ENCODE peak calls at places on chromosomes 7 and 10, in five cellular contexts. One of them, this sample, is unnamed. For H3K27me3 and H3K36me3, the result is how much of the 10 kb centered on the place peaks cover.

GRCh38 chr7:135147899-135148721 is at the start of gene TMEM140:
- DNase-seq in BE2C: no peak
- DNase-seq in neural progenitor cell: no peak
- DNase-seq in lung: no peak
- DNase-seq in testis: peak
- DNase-seq in this sample: peak

GRCh38 chr10:68992721-68993440 is 4.3 kb downstream of the KIFBP start:
- DNase-seq in testis: peak
- DNase-seq in neural progenitor cell: no peak
- DNase-seq in BE2C: no peak
- DNase-seq in lung: peak
- DNase-seq in this sample: no peak

GRCh38 chr10:71213127-71213616 is 802 bp downstream of the UNC5B start:
- DNase-seq in BE2C: peak
- DNase-seq in testis: peak
- DNase-seq in lung: peak
- DNase-seq in neural progenitor cell: peak
- DNase-seq in this sample: peak

GRCh38 chr7:6271091-6271658 is 1.2 kb downstream of the CYTH3 start:
- DNase-seq in testis: peak
- DNase-seq in lung: peak
- DNase-seq in neural progenitor cell: peak
- DNase-seq in BE2C: peak
- DNase-seq in this sample: peak

GRCh38 chr10:4527281-4527960 is 298.6 kb upstream of the AKR1E2 start:
- DNase-seq in BE2C: no peak
- DNase-seq in testis: no peak
- DNase-seq in neural progenitor cell: no peak
- DNase-seq in lung: no peak
- DNase-seq in this sample: no peak

GRCh38 chr10:24432478-24433416 is 223.8 kb downstream of the KIAA1217 start:
- DNase-seq in BE2C: no peak
- DNase-seq in neural progenitor cell: no peak
- DNase-seq in lung: no peak
- DNase-seq in testis: no peak
- DNase-seq in this sample: no peak

GRCh38 chr7:55192718-55193117 is 172.4 kb upstream of the LANCL2 start:
- DNase-seq in BE2C: peak
- DNase-seq in testis: no peak
- DNase-seq in lung: no peak
- DNase-seq in neural progenitor cell: no peak
- DNase-seq in this sample: no peak

GRCh38 chr10:92420554-92421275 is 129.7 kb downstream of the MARCHF5 start:
- DNase-seq in lung: no peak
- DNase-seq in neural progenitor cell: peak
- DNase-seq in testis: peak
- DNase-seq in BE2C: no peak
- DNase-seq in this sample: no peak

GRCh38 chr10:11793762-11794479 is 29.2 kb upstream of the PROSER2 start:
- DNase-seq in testis: no peak
- DNase-seq in BE2C: no peak
- DNase-seq in lung: no peak
- DNase-seq in neural progenitor cell: no peak
- DNase-seq in this sample: no peak

GRCh38 chr7:101940151-101940550 is 122.7 kb downstream of the CUX1 start:
- DNase-seq in lung: no peak
- DNase-seq in testis: no peak
- DNase-seq in neural progenitor cell: no peak
- DNase-seq in BE2C: no peak
- DNase-seq in this sample: no peak

GRCh38 chr7:51701935-51702334 is 385.3 kb upstream of the COBL start:
- DNase-seq in testis: no peak
- DNase-seq in lung: no peak
- DNase-seq in neural progenitor cell: no peak
- DNase-seq in BE2C: no peak
- DNase-seq in this sample: no peak

GRCh38 chr7:51700593-51701215 is 384.1 kb upstream of the COBL start:
- DNase-seq in testis: no peak
- DNase-seq in neural progenitor cell: no peak
- DNase-seq in lung: no peak
- DNase-seq in BE2C: no peak
- DNase-seq in this sample: no peak

GRCh38 chr7:51706851-51707250 is 390.2 kb upstream of the COBL start:
- DNase-seq in testis: no peak
- DNase-seq in lung: no peak
- DNase-seq in BE2C: no peak
- DNase-seq in neural progenitor cell: no peak
- DNase-seq in this sample: no peak

GRCh38 chr7:51702673-51703072 is 386.1 kb upstream of the COBL start:
- DNase-seq in neural progenitor cell: no peak
- DNase-seq in lung: no peak
- DNase-seq in testis: no peak
- DNase-seq in BE2C: no peak
- DNase-seq in this sample: no peak

DNA sequence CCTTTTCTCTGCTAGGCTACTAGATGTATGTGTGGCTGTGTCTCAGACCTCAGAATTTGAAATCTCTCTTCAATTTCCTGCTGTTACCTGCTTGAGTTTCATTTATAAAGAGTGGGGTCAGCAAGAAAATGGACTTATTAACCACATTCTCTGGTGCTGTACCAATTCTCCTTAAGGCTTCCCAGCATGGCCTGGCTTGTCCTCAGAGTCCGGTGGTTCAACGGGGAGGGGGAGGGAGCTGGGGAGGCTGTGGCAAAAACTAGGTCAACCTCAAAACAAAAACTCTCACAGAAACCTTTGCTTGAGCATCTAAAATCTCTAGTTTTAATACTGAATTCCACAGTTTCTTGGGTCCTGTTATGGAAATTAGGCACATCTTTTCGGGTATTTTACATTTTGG is 389.1 kb upstream of the COBL start:
- DNase-seq in lung: no peak
- DNase-seq in testis: peak
- DNase-seq in BE2C: no peak
- DNase-seq in neural progenitor cell: no peak
- DNase-seq in this sample: no peak
- H3K4me3 ChIP-seq in lung: no peak
- H3K4me3 ChIP-seq in testis: no peak
- H3K4me3 ChIP-seq in BE2C: no peak
- H3K4me3 ChIP-seq in neural progenitor cell: no peak
- H3K4me3 ChIP-seq in this sample: no peak

GRCh38 chr10:117162093-117163021 is 24.3 kb upstream of the VAX1 start:
- DNase-seq in neural progenitor cell: no peak
- DNase-seq in BE2C: no peak
- DNase-seq in testis: no peak
- DNase-seq in lung: no peak
- DNase-seq in this sample: no peak

GRCh38 chr10:117163061-117163953 is 25.2 kb upstream of the VAX1 start:
- DNase-seq in neural progenitor cell: peak
- DNase-seq in BE2C: no peak
- DNase-seq in lung: no peak
- DNase-seq in testis: no peak
- DNase-seq in this sample: no peak

GRCh38 chr10:117165557-117166419 is 27.7 kb upstream of the VAX1 start:
- DNase-seq in neural progenitor cell: peak
- DNase-seq in testis: peak
- DNase-seq in lung: peak
- DNase-seq in BE2C: peak
- DNase-seq in this sample: no peak

GRCh38 chr10:117164878-117165556 is 26.9 kb upstream of the VAX1 start:
- DNase-seq in testis: no peak
- DNase-seq in neural progenitor cell: peak
- DNase-seq in BE2C: no peak
- DNase-seq in lung: no peak
- DNase-seq in this sample: no peak

GRCh38 chr10:117163954-117164292 is 25.9 kb upstream of the VAX1 start:
- DNase-seq in neural progenitor cell: no peak
- DNase-seq in testis: no peak
- DNase-seq in lung: no peak
- DNase-seq in BE2C: no peak
- DNase-seq in this sample: no peak
- H3K27me3 ChIP-seq in neural progenitor cell: half or more
- H3K27me3 ChIP-seq in testis: under half
- H3K27me3 ChIP-seq in lung: under half
- H3K27me3 ChIP-seq in BE2C: half or more
- H3K27me3 ChIP-seq in this sample: half or more

DNA sequence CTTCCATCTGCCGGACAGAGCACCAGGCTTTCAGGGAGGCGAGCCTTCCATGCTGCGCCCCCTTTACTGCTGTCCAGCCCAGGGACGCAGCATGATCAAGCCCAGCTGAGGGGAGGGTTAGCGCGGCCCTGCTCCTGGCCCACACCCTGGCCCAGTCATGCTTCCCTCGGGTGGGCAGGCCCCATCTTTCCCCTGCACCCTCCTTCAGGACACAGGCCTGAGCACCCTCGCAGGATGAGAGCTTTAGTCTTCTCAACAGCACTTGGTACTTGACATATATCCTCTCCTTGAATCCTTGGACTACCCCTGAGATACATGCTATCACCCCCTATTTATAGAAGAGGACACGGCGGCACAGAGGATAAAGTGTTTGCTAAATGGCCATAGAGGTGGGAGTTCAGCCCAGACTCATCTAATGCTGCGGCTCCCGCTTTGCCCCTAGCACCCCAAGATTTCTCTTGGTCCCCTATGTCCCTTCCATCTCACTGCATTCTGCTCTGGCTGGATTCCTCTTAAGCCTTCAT is 32.7 kb upstream of the FRAT2 start:
- DNase-seq in neural progenitor cell: no peak
- DNase-seq in testis: no peak
- DNase-seq in lung: no peak
- DNase-seq in BE2C: no peak
- DNase-seq in this sample: no peak
- H3K36me3 ChIP-seq in neural progenitor cell: under half
- H3K36me3 ChIP-seq in testis: under half
- H3K36me3 ChIP-seq in lung: under half
- H3K36me3 ChIP-seq in BE2C: under half
- H3K36me3 ChIP-seq in this sample: under half

GRCh38 chr10:5600908-5601307 is 65.5 kb downstream of the ASB13 start:
- DNase-seq in testis: no peak
- DNase-seq in BE2C: no peak
- DNase-seq in lung: no peak
- DNase-seq in neural progenitor cell: no peak
- DNase-seq in this sample: no peak
- H3K4me3 ChIP-seq in testis: no peak
- H3K4me3 ChIP-seq in BE2C: no peak
- H3K4me3 ChIP-seq in lung: no peak
- H3K4me3 ChIP-seq in neural progenitor cell: no peak
- H3K4me3 ChIP-seq in this sample: no peak

GRCh38 chr7:155265960-155266359 is 31.7 kb upstream of the INSIG1 start:
- DNase-seq in BE2C: no peak
- DNase-seq in neural progenitor cell: no peak
- DNase-seq in testis: no peak
- DNase-seq in lung: no peak
- DNase-seq in this sample: no peak
- H3K27me3 ChIP-seq in BE2C: under half
- H3K27me3 ChIP-seq in neural progenitor cell: under half
- H3K27me3 ChIP-seq in testis: under half
- H3K27me3 ChIP-seq in lung: under half
- H3K27me3 ChIP-seq in this sample: under half

GRCh38 chr10:102368072-102368471 is 27.4 kb upstream of the NFKB2 start:
- DNase-seq in testis: no peak
- DNase-seq in neural progenitor cell: no peak
- DNase-seq in lung: peak
- DNase-seq in BE2C: no peak
- DNase-seq in this sample: no peak
- H3K36me3 ChIP-seq in testis: under half
- H3K36me3 ChIP-seq in neural progenitor cell: under half
- H3K36me3 ChIP-seq in lung: half or more
- H3K36me3 ChIP-seq in BE2C: half or more
- H3K36me3 ChIP-seq in this sample: under half

DNA sequence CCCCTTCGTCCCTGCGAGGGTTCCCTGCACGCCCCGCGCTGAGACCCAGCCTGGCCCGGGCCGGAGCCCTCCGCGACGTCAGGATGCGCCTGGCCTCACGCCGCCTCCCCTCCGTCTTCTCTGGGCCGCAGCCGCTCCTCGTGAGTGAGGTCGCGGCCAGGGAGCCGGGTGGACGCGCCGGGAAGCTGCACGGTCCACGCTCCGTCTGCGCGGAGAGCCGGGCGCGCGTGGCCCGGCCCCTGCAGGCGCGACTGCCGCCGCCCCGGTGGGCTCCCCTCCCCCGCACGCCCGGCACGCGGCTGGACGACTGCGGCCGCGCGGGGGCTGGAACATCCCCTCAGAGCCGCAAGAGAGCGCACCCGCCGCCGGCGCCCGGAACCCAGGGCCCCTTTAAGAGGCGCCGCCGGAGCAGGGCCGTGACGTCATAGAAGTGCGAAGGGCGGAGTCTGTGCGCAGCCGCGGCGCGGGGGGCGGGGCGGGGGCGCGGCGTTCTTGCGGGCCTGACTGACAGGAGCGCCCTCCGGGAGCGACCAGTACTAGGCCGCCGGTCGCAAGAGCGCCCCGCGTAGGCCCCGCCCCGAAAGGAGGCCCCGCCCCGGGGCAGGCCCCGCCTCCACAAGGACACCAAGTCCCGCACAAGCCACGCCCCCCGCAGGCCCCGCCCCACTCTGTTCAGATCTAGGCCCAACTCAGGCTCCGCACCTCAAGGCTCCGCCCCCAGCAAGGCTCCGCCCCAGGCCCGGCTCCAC is 449 bp upstream of the INPP5A start:
- DNase-seq in lung: peak
- DNase-seq in testis: peak
- DNase-seq in neural progenitor cell: peak
- DNase-seq in BE2C: peak
- DNase-seq in this sample: peak
- H3K4me3 ChIP-seq in lung: peak
- H3K4me3 ChIP-seq in testis: peak
- H3K4me3 ChIP-seq in neural progenitor cell: peak
- H3K4me3 ChIP-seq in BE2C: peak
- H3K4me3 ChIP-seq in this sample: peak

GRCh38 chr10:129955591-129956284 is 8.3 kb downstream of the EBF3 start:
- DNase-seq in BE2C: no peak
- DNase-seq in lung: no peak
- DNase-seq in testis: no peak
- DNase-seq in neural progenitor cell: peak
- DNase-seq in this sample: no peak
- H3K27me3 ChIP-seq in BE2C: under half
- H3K27me3 ChIP-seq in lung: under half
- H3K27me3 ChIP-seq in testis: under half
- H3K27me3 ChIP-seq in neural progenitor cell: half or more
- H3K27me3 ChIP-seq in this sample: half or more